ENCODE peak calls at places on chromosome 13, in eight cellular contexts. U is EH, B is GM13976, G is astrocyte of the spinal cord, Z is BJ, K is T-helper 17 cell, F is mucosa of descending colon, S is psoas muscle. R is an unnamed sample.

GRCh38 chr13:73718248-73718647 is 416.0 kb downstream of the KLF12 start:
- DNase-seq in B (no peak), F (no peak), G (no peak), S (no peak), K (no peak), U (no peak), Z (no peak), R (no peak)

GRCh38 chr13:36074659-36075058 is 56.5 kb downstream of the DCLK1 start:
- DNase-seq in Z (no peak), B (no peak), S (no peak), K (no peak), G (peak; percentile 29), F (no peak), U (peak; percentile 10), R (no peak)

GRCh38 chr13:61123533-61124269 is 291.9 kb downstream of the PCDH20 start:
- DNase-seq in S (no peak), F (no peak), K (no peak), U (no peak), Z (no peak), G (no peak), B (no peak), R (no peak)

GRCh38 chr13:48146636-48147035 is 51.7 kb upstream of the MED4 start:
- DNase-seq in K (no peak), F (no peak), G (no peak), Z (no peak), U (no peak), S (no peak), B (no peak), R (no peak)

GRCh38 chr13:72194531-72194930 is 327.5 kb upstream of the DACH1 start:
- DNase-seq in B (no peak), Z (no peak), S (no peak), G (no peak), K (no peak), U (peak; percentile 26), F (peak; percentile 79), R (no peak)

GRCh38 chr13:41960195-41960699 is 662 bp downstream of the VWA8 start:
- DNase-seq in F (no peak), S (no peak), B (no peak), K (no peak), U (peak; percentile 54), G (peak; percentile 32), Z (no peak), R (no peak)

GRCh38 chr13:21703846-21704245 is 33.0 kb downstream of the FGF9 start:
- DNase-seq in S (no peak), B (no peak), F (no peak), Z (no peak), G (no peak), K (no peak), U (no peak), R (no peak)

GRCh38 chr13:51212808-51213728 is 9.1 kb upstream of the FAM124A start:
- DNase-seq in Z (no peak), S (no peak), G (peak; percentile 33), U (no peak), K (no peak), B (no peak), F (no peak), R (no peak)

GRCh38 chr13:57624565-57625435 is 6.7 kb upstream of the PCDH17 start:
- DNase-seq in G (peak; percentile 68), B (peak; percentile 43), Z (no peak), S (no peak), K (no peak), F (peak; percentile 69), U (peak; percentile 43), R (no peak)

GRCh38 chr13:113616991-113617749 is 32.6 kb downstream of the TFDP1 start:
- DNase-seq in S (no peak), K (no peak), U (no peak), Z (no peak), B (no peak), F (no peak), G (peak; percentile 54), R (no peak)

GRCh38 chr13:27920677-27921420 is 1.0 kb downstream of the PDX1 start:
- DNase-seq in K (no peak), U (peak; percentile 24), G (no peak), B (peak; percentile 58), S (no peak), Z (no peak), F (peak; percentile 15), R (no peak)

GRCh38 chr13:49071341-49071937 is 95.7 kb downstream of the FNDC3A start:
- DNase-seq in S (no peak), F (no peak), Z (no peak), K (no peak), U (peak; percentile 89), G (no peak), B (no peak), R (no peak)